ENCODE peak calls at places on chromosome 5, in six cellular contexts. One of them, this sample, is unnamed.

GRCh38 chr5:144352318-144352717 is 181.6 kb downstream of the KCTD16 start:
- DNase-seq in Peyer's patch: no peak
- DNase-seq in upper lobe of right lung: no peak
- DNase-seq in AG09309: no peak
- DNase-seq in mesendoderm: peak
- DNase-seq in CD8-positive, alpha-beta memory T cell: no peak
- DNase-seq in this sample: no peak

GRCh38 chr5:60843693-60844428 is at the start of gene ELOVL7:
- DNase-seq in Peyer's patch: peak
- DNase-seq in upper lobe of right lung: peak
- DNase-seq in AG09309: no peak
- DNase-seq in mesendoderm: peak
- DNase-seq in CD8-positive, alpha-beta memory T cell: no peak
- DNase-seq in this sample: no peak

GRCh38 chr5:114695292-114695904 is 333.5 kb downstream of the KCNN2 start:
- DNase-seq in Peyer's patch: no peak
- DNase-seq in upper lobe of right lung: peak
- DNase-seq in AG09309: no peak
- DNase-seq in mesendoderm: no peak
- DNase-seq in CD8-positive, alpha-beta memory T cell: no peak
- DNase-seq in this sample: no peak

GRCh38 chr5:9483779-9484178 is 62.1 kb downstream of the SEMA5A start:
- DNase-seq in Peyer's patch: no peak
- DNase-seq in upper lobe of right lung: no peak
- DNase-seq in AG09309: no peak
- DNase-seq in mesendoderm: no peak
- DNase-seq in CD8-positive, alpha-beta memory T cell: no peak
- DNase-seq in this sample: no peak

GRCh38 chr5:53027913-53028312 is 38.8 kb downstream of the ITGA2 start:
- DNase-seq in Peyer's patch: no peak
- DNase-seq in upper lobe of right lung: no peak
- DNase-seq in AG09309: no peak
- DNase-seq in mesendoderm: no peak
- DNase-seq in CD8-positive, alpha-beta memory T cell: no peak
- DNase-seq in this sample: no peak

GRCh38 chr5:36875789-36876388 is 680 bp upstream of the NIPBL start:
- DNase-seq in Peyer's patch: peak
- DNase-seq in upper lobe of right lung: peak
- DNase-seq in AG09309: no peak
- DNase-seq in mesendoderm: peak
- DNase-seq in CD8-positive, alpha-beta memory T cell: peak
- DNase-seq in this sample: no peak

GRCh38 chr5:75052461-75053285 is at the start of gene GCNT4:
- DNase-seq in Peyer's patch: peak
- DNase-seq in upper lobe of right lung: peak
- DNase-seq in AG09309: no peak
- DNase-seq in mesendoderm: peak
- DNase-seq in CD8-positive, alpha-beta memory T cell: peak
- DNase-seq in this sample: no peak

GRCh38 chr5:54135042-54135441 is 175.3 kb downstream of the ARL15 start:
- DNase-seq in Peyer's patch: no peak
- DNase-seq in upper lobe of right lung: no peak
- DNase-seq in AG09309: no peak
- DNase-seq in mesendoderm: peak
- DNase-seq in CD8-positive, alpha-beta memory T cell: no peak
- DNase-seq in this sample: peak

GRCh38 chr5:93422652-93423332 is 158.2 kb downstream of the NR2F1-AS1 start:
- DNase-seq in Peyer's patch: no peak
- DNase-seq in upper lobe of right lung: no peak
- DNase-seq in AG09309: no peak
- DNase-seq in mesendoderm: no peak
- DNase-seq in CD8-positive, alpha-beta memory T cell: no peak
- DNase-seq in this sample: no peak

GRCh38 chr5:171162602-171163001 is 146.4 kb upstream of the TLX3 start:
- DNase-seq in Peyer's patch: no peak
- DNase-seq in upper lobe of right lung: no peak
- DNase-seq in AG09309: no peak
- DNase-seq in mesendoderm: peak
- DNase-seq in CD8-positive, alpha-beta memory T cell: no peak
- DNase-seq in this sample: peak

GRCh38 chr5:61362796-61363364 is 30.8 kb downstream of the ZSWIM6 start:
- DNase-seq in Peyer's patch: no peak
- DNase-seq in upper lobe of right lung: no peak
- DNase-seq in AG09309: no peak
- DNase-seq in mesendoderm: peak
- DNase-seq in CD8-positive, alpha-beta memory T cell: no peak
- DNase-seq in this sample: no peak

GRCh38 chr5:111857067-111857466 is 100.1 kb upstream of the NREP start:
- DNase-seq in Peyer's patch: no peak
- DNase-seq in upper lobe of right lung: no peak
- DNase-seq in AG09309: no peak
- DNase-seq in mesendoderm: no peak
- DNase-seq in CD8-positive, alpha-beta memory T cell: no peak
- DNase-seq in this sample: no peak

GRCh38 chr5:5298068-5298633 is 124.3 kb upstream of the ICE1 start:
- DNase-seq in Peyer's patch: peak
- DNase-seq in upper lobe of right lung: no peak
- DNase-seq in AG09309: no peak
- DNase-seq in mesendoderm: no peak
- DNase-seq in CD8-positive, alpha-beta memory T cell: no peak
- DNase-seq in this sample: no peak

GRCh38 chr5:147098233-147098790 is 136.5 kb upstream of the STK32A start:
- DNase-seq in Peyer's patch: no peak
- DNase-seq in upper lobe of right lung: no peak
- DNase-seq in AG09309: peak
- DNase-seq in mesendoderm: peak
- DNase-seq in CD8-positive, alpha-beta memory T cell: no peak
- DNase-seq in this sample: peak

GRCh38 chr5:148147415-148147814 is 20.9 kb upstream of the SPINK14 start:
- DNase-seq in Peyer's patch: no peak
- DNase-seq in upper lobe of right lung: no peak
- DNase-seq in AG09309: no peak
- DNase-seq in mesendoderm: no peak
- DNase-seq in CD8-positive, alpha-beta memory T cell: no peak
- DNase-seq in this sample: no peak

GRCh38 chr5:10936081-10936480 is 175.0 kb upstream of the DAP start:
- DNase-seq in Peyer's patch: no peak
- DNase-seq in upper lobe of right lung: no peak
- DNase-seq in AG09309: no peak
- DNase-seq in mesendoderm: no peak
- DNase-seq in CD8-positive, alpha-beta memory T cell: no peak
- DNase-seq in this sample: no peak

GRCh38 chr5:122292357-122292756 is 19.7 kb upstream of the SNCAIP start:
- DNase-seq in Peyer's patch: no peak
- DNase-seq in upper lobe of right lung: no peak
- DNase-seq in AG09309: peak
- DNase-seq in mesendoderm: no peak
- DNase-seq in CD8-positive, alpha-beta memory T cell: no peak
- DNase-seq in this sample: no peak

GRCh38 chr5:139709587-139710369 is 61.6 kb downstream of the CXXC5 start:
- DNase-seq in Peyer's patch: peak
- DNase-seq in upper lobe of right lung: no peak
- DNase-seq in AG09309: no peak
- DNase-seq in mesendoderm: peak
- DNase-seq in CD8-positive, alpha-beta memory T cell: peak
- DNase-seq in this sample: no peak

GRCh38 chr5:6829150-6829784 is 116.0 kb downstream of the TENT4A start:
- DNase-seq in Peyer's patch: no peak
- DNase-seq in upper lobe of right lung: no peak
- DNase-seq in AG09309: no peak
- DNase-seq in mesendoderm: no peak
- DNase-seq in CD8-positive, alpha-beta memory T cell: no peak
- DNase-seq in this sample: no peak

GRCh38 chr5:150339165-150339564 is 18.3 kb upstream of the TCOF1 start:
- DNase-seq in Peyer's patch: no peak
- DNase-seq in upper lobe of right lung: no peak
- DNase-seq in AG09309: no peak
- DNase-seq in mesendoderm: no peak
- DNase-seq in CD8-positive, alpha-beta memory T cell: no peak
- DNase-seq in this sample: no peak

GRCh38 chr5:10506535-10506934 is 57.3 kb upstream of the ANKRD33B start:
- DNase-seq in Peyer's patch: no peak
- DNase-seq in upper lobe of right lung: no peak
- DNase-seq in AG09309: no peak
- DNase-seq in mesendoderm: no peak
- DNase-seq in CD8-positive, alpha-beta memory T cell: no peak
- DNase-seq in this sample: no peak

GRCh38 chr5:132207783-132208182 is 19.9 kb downstream of the P4HA2 start:
- DNase-seq in Peyer's patch: no peak
- DNase-seq in upper lobe of right lung: no peak
- DNase-seq in AG09309: no peak
- DNase-seq in mesendoderm: peak
- DNase-seq in CD8-positive, alpha-beta memory T cell: no peak
- DNase-seq in this sample: no peak

DNA sequence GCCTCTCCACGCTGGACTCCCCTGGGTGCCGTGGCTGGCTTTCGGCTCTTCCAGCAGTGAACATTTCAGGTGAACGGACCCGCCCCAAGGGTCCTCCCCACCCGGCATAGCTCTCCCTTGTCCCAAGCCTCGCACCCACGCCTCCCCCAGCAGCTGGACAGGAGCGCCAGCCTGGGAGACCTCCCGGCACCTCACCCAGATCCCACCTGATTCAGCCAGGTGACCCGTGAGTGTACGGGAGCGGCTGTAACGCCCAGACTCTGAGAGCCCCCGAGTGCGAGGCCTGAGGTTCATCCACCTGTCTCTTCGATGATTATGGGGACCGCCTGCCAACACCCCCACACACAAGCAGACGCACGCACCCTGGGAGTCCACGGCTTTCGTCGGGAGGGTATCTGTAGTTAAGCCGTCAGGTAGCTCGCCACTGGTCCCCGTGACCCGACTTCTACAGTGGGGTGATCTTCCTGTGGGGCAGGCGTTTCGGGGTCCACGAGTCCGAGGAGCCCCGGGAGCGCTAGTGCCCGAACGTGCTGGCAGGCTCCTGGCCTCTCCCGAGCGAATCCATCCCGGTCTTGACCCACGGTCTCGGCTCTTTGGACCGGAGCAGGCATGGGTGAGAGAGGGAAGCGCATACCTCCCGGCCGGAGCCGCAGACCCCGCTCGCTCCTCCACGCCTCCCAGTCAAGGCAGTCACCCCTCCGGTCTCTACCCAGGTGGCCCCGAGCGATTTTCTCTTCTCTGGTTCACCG is 14.9 kb downstream of the TRIM7 start:
- DNase-seq in Peyer's patch: peak
- DNase-seq in upper lobe of right lung: peak
- DNase-seq in AG09309: no peak
- DNase-seq in mesendoderm: no peak
- DNase-seq in CD8-positive, alpha-beta memory T cell: no peak
- DNase-seq in this sample: no peak
- H3K4me3 ChIP-seq in Peyer's patch: peak
- H3K4me3 ChIP-seq in upper lobe of right lung: peak
- H3K4me3 ChIP-seq in AG09309: peak
- H3K4me3 ChIP-seq in mesendoderm: peak
- H3K4me3 ChIP-seq in CD8-positive, alpha-beta memory T cell: peak
- H3K4me3 ChIP-seq in this sample: peak

DNA sequence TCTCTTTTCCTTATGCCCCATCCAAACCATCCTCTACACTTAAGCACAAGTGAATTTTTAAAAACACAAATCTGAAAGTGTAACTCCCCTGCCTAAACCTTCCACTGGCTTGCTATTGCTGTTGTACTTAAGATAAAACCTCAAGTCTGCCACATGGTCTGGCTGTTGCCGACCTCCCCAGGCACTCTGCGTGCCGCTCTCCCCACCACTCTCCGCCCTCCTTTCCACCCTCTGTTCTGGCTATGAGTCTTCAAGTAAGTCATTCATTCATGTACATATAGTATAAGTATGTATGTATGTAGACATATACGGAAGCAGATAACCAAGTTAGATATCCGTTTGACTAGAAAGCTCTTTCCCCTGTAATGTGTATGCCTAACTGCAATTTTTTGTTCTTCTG is 94.7 kb upstream of the ANKRD55 start:
- DNase-seq in Peyer's patch: no peak
- DNase-seq in upper lobe of right lung: no peak
- DNase-seq in AG09309: no peak
- DNase-seq in mesendoderm: peak
- DNase-seq in CD8-positive, alpha-beta memory T cell: no peak
- DNase-seq in this sample: no peak
- H3K4me3 ChIP-seq in Peyer's patch: no peak
- H3K4me3 ChIP-seq in upper lobe of right lung: no peak
- H3K4me3 ChIP-seq in AG09309: no peak
- H3K4me3 ChIP-seq in mesendoderm: no peak
- H3K4me3 ChIP-seq in CD8-positive, alpha-beta memory T cell: peak
- H3K4me3 ChIP-seq in this sample: no peak

GRCh38 chr5:133797167-133797566 is 171.3 kb downstream of the C5orf15 start:
- DNase-seq in Peyer's patch: no peak
- DNase-seq in upper lobe of right lung: no peak
- DNase-seq in AG09309: no peak
- DNase-seq in mesendoderm: peak
- DNase-seq in CD8-positive, alpha-beta memory T cell: no peak
- DNase-seq in this sample: no peak

GRCh38 chr5:133796186-133796585 is 172.2 kb downstream of the C5orf15 start:
- DNase-seq in Peyer's patch: no peak
- DNase-seq in upper lobe of right lung: no peak
- DNase-seq in AG09309: no peak
- DNase-seq in mesendoderm: no peak
- DNase-seq in CD8-positive, alpha-beta memory T cell: no peak
- DNase-seq in this sample: no peak

GRCh38 chr5:133794066-133794465 is 174.4 kb downstream of the C5orf15 start:
- DNase-seq in Peyer's patch: no peak
- DNase-seq in upper lobe of right lung: no peak
- DNase-seq in AG09309: no peak
- DNase-seq in mesendoderm: no peak
- DNase-seq in CD8-positive, alpha-beta memory T cell: no peak
- DNase-seq in this sample: no peak

GRCh38 chr5:133792683-133793082 is 175.7 kb downstream of the C5orf15 start:
- DNase-seq in Peyer's patch: no peak
- DNase-seq in upper lobe of right lung: no peak
- DNase-seq in AG09309: no peak
- DNase-seq in mesendoderm: no peak
- DNase-seq in CD8-positive, alpha-beta memory T cell: no peak
- DNase-seq in this sample: no peak

DNA sequence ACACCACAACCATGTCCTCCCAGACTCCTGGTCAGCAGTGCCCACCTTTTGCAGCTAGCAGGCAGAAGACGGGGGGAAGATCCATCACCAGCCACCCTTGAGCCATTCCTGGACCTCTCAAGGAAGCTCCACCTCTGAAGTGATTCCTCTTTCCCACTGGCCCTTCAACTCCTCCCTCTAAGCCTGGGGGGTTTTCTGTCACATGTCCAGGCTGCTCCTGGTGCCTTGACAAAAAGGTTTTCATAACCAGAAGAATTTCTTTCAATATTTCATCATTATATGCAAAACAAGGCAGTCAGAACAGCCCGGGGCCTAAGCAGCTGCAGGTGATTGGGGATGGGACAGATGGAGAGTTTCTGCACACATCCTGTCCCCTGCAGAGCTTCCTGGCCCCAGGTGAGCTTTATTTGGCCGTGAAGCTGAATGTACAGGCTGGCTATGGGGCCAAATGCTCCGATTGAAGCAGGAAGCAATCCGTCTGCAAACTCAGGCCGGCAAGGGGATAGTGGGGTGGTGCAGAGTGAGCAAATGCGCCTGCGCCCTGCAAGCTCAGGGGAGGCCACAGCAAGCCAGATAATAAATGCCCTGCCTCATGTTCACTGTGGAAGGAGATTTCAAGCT is 173.5 kb downstream of the C5orf15 start:
- DNase-seq in Peyer's patch: no peak
- DNase-seq in upper lobe of right lung: no peak
- DNase-seq in AG09309: no peak
- DNase-seq in mesendoderm: no peak
- DNase-seq in CD8-positive, alpha-beta memory T cell: no peak
- DNase-seq in this sample: no peak
- H3K4me3 ChIP-seq in Peyer's patch: no peak
- H3K4me3 ChIP-seq in upper lobe of right lung: no peak
- H3K4me3 ChIP-seq in AG09309: no peak
- H3K4me3 ChIP-seq in mesendoderm: no peak
- H3K4me3 ChIP-seq in CD8-positive, alpha-beta memory T cell: no peak
- H3K4me3 ChIP-seq in this sample: no peak

GRCh38 chr5:58456486-58456885 is 3.4 kb downstream of the PLK2 start:
- DNase-seq in Peyer's patch: no peak
- DNase-seq in upper lobe of right lung: no peak
- DNase-seq in AG09309: no peak
- DNase-seq in mesendoderm: no peak
- DNase-seq in CD8-positive, alpha-beta memory T cell: no peak
- DNase-seq in this sample: no peak
- H3K4me3 ChIP-seq in Peyer's patch: no peak
- H3K4me3 ChIP-seq in upper lobe of right lung: peak
- H3K4me3 ChIP-seq in AG09309: no peak
- H3K4me3 ChIP-seq in mesendoderm: no peak
- H3K4me3 ChIP-seq in CD8-positive, alpha-beta memory T cell: no peak
- H3K4me3 ChIP-seq in this sample: peak